ENCODE peak calls at places on chromosomes 6 and 20, in eight cellular contexts. X is globus pallidus, B is MV-4-11, U is midbrain, Z is DMS 273 treated with DMSO at 0.1 percent for 48 hours, M is fibroblast of lung, I is naive B cell, T is aorta. L is an unnamed sample.

GRCh38 chr6:163793584-163793983 is 379.1 kb downstream of the QKI start:
- DNase-seq in M (peak), Z (no peak), B (no peak), X (no peak), I (no peak), U (no peak), T (no peak), L (peak)

GRCh38 chr20:37172836-37173235 is 6.3 kb upstream of the RPN2 start:
- DNase-seq in I (no peak), B (no peak), T (no peak), M (no peak), U (no peak), Z (no peak), X (no peak), L (no peak)

GRCh38 chr6:105991561-105992314 is 94.4 kb upstream of the PRDM1 start:
- DNase-seq in I (no peak), U (no peak), T (no peak), X (peak), Z (no peak), B (no peak), M (no peak), L (no peak)

GRCh38 chr6:169604076-169604475 is 97.8 kb downstream of the WDR27 start:
- DNase-seq in X (no peak), M (no peak), I (no peak), T (no peak), U (no peak), Z (no peak), B (no peak), L (no peak)

GRCh38 chr20:19757487-19757972 is 528 bp upstream of the RIN2 start:
- DNase-seq in B (no peak), X (peak), T (peak), M (peak), U (peak), Z (no peak), I (peak), L (peak)

GRCh38 chr20:31608256-31608980 is 3.3 kb downstream of the ID1 start:
- DNase-seq in M (peak), X (peak), B (peak), I (no peak), T (peak), U (peak), Z (peak), L (peak)

GRCh38 chr6:53932502-53932901 is 137.7 kb downstream of the LRRC1 start:
- DNase-seq in B (no peak), T (no peak), Z (no peak), M (no peak), I (no peak), X (no peak), U (no peak), L (no peak)

GRCh38 chr6:157326979-157327378 is 3.7 kb upstream of the TMEM242 start:
- DNase-seq in X (no peak), B (peak), Z (no peak), I (no peak), M (peak), U (no peak), T (no peak), L (no peak)

GRCh38 chr6:63897952-63898351 is 262.4 kb downstream of the PHF3 start:
- DNase-seq in Z (no peak), B (no peak), T (no peak), M (no peak), I (no peak), X (no peak), U (no peak), L (no peak)

GRCh38 chr6:75488026-75488425 is 5.6 kb downstream of the FILIP1 start:
- DNase-seq in T (no peak), X (no peak), M (peak), I (no peak), B (peak), Z (no peak), U (no peak), L (no peak)

GRCh38 chr6:101296184-101296583 is 97.3 kb upstream of the GRIK2 start:
- DNase-seq in T (no peak), B (no peak), M (peak), Z (peak), U (no peak), I (no peak), X (no peak), L (peak)

GRCh38 chr20:48339147-48339985 is 488.4 kb downstream of the PREX1 start:
- DNase-seq in M (peak), I (no peak), U (no peak), X (no peak), T (no peak), B (peak), Z (no peak), L (peak)

GRCh38 chr20:47546184-47547033 is 44.7 kb downstream of the NCOA3 start:
- DNase-seq in B (no peak), I (no peak), Z (no peak), M (peak), U (no peak), T (no peak), X (no peak), L (peak)

GRCh38 chr20:39264506-39265172 is 302.5 kb downstream of the DHX35 start:
- DNase-seq in B (peak), X (peak), Z (peak), I (peak), U (peak), M (peak), T (peak), L (peak)

GRCh38 chr20:37729909-37730308 is 36.1 kb downstream of the CTNNBL1 start:
- DNase-seq in I (no peak), Z (peak), B (no peak), T (no peak), X (no peak), M (peak), U (no peak), L (no peak)

GRCh38 chr6:106511274-106512047 is 117.8 kb downstream of the RTN4IP1 start:
- DNase-seq in B (no peak), M (peak), X (no peak), T (peak), I (peak), U (no peak), Z (no peak), L (peak)

GRCh38 chr20:40685349-40685748 is 3.7 kb downstream of the MAFB start:
- DNase-seq in X (no peak), U (no peak), B (no peak), M (no peak), Z (no peak), T (no peak), I (no peak), L (no peak)

GRCh38 chr6:1215884-1216487 is 95.9 kb upstream of the FOXQ1 start:
- DNase-seq in X (no peak), U (no peak), Z (no peak), T (no peak), I (no peak), B (no peak), M (no peak), L (no peak)

GRCh38 chr6:31882344-31882743 is 3.5 kb upstream of the SLC44A4 start:
- DNase-seq in U (no peak), B (no peak), X (no peak), M (peak), T (no peak), I (no peak), Z (peak), L (no peak)

GRCh38 chr20:2387180-2387577 is 6.5 kb downstream of the TGM6 start:
- DNase-seq in I (no peak), M (peak), U (no peak), X (no peak), Z (no peak), B (peak), T (no peak), L (peak)

GRCh38 chr6:144493035-144493910 is 208.1 kb downstream of the UTRN start:
- DNase-seq in M (peak), B (no peak), U (no peak), T (no peak), X (no peak), I (no peak), Z (no peak), L (no peak)

GRCh38 chr20:33790571-33790970 is 20.6 kb upstream of the CHMP4B start:
- DNase-seq in X (no peak), U (no peak), B (no peak), Z (no peak), M (no peak), T (no peak), I (no peak), L (no peak)

GRCh38 chr6:148544421-148544820 is 201.8 kb downstream of the SASH1 start:
- DNase-seq in I (no peak), T (no peak), M (no peak), U (no peak), B (no peak), X (no peak), Z (no peak), L (no peak)

GRCh38 chr20:57688864-57689263 is 21.0 kb downstream of the PMEPA1 start:
- DNase-seq in Z (no peak), M (no peak), X (peak), I (no peak), T (peak), B (no peak), U (peak), L (no peak)

GRCh38 chr6:118372413-118372812 is 175.7 kb upstream of the PLN start:
- DNase-seq in M (peak), I (no peak), Z (no peak), T (no peak), B (no peak), U (no peak), X (no peak), L (no peak)

GRCh38 chr6:6686176-6686575 is 97.7 kb downstream of the LY86 start:
- DNase-seq in B (no peak), Z (no peak), T (no peak), M (no peak), I (no peak), X (no peak), U (no peak), L (no peak)

GRCh38 chr20:18585134-18585533 is 2.7 kb upstream of the DTD1 start:
- DNase-seq in B (no peak), I (no peak), T (no peak), X (no peak), M (peak), U (no peak), Z (no peak), L (peak)

GRCh38 chr20:11057624-11058023 is 383.8 kb upstream of the JAG1 start:
- DNase-seq in M (peak), B (no peak), X (no peak), I (no peak), T (no peak), Z (no peak), U (no peak), L (no peak)

GRCh38 chr6:136719280-136720044 is 72.8 kb downstream of the MAP3K5 start:
- DNase-seq in U (peak), Z (no peak), M (no peak), X (peak), I (peak), T (no peak), B (peak), L (no peak)